ENCODE peak calls at places on chromosomes 5 and 9, in six cellular contexts. U is substantia nigra; V is stimulated activated naive CD8-positive, alpha-beta T cell treated with anti-CD3 and anti-CD28 coated beads, Interleukin-15, amount 100 ng/mL, for 72 hours; J is fibroblast of the conjunctiva; T is smooth muscle cell of the brain vasculature; M is HEK293T. W is an unnamed sample.

GRCh38 chr5:56815657-56816545 is 552 bp downstream of the MAP3K1 start:
- DNase-seq in U (no peak), V (peak), J (no peak), T (no peak), M (no peak), W (no peak)

GRCh38 chr9:38066907-38067610 is 2.0 kb downstream of the SHB start:
- DNase-seq in U (no peak), V (peak), J (no peak), T (no peak), M (no peak), W (no peak)

GRCh38 chr5:94618493-94619328 is at the start of the genes KIAA0825 and SLF1:
- DNase-seq in U (peak), V (peak), J (peak), T (peak), M (peak), W (peak)

GRCh38 chr5:3333836-3334235 is 261.8 kb upstream of the IRX1 start:
- DNase-seq in U (no peak), V (no peak), J (no peak), T (no peak), M (no peak), W (no peak)

GRCh38 chr5:5497132-5497748 is 74.8 kb downstream of the ICE1 start:
- DNase-seq in U (no peak), V (peak), J (peak), T (no peak), M (peak), W (no peak)

GRCh38 chr5:178068293-178068692 is 45.0 kb upstream of the N4BP3 start:
- DNase-seq in U (no peak), V (no peak), J (no peak), T (no peak), M (no peak), W (no peak)

GRCh38 chr9:113536483-113537226 is 73.1 kb downstream of the RGS3 start:
- DNase-seq in U (peak), V (no peak), J (no peak), T (no peak), M (no peak), W (no peak)

GRCh38 chr5:168055982-168056381 is 235.5 kb upstream of the WWC1 start:
- DNase-seq in U (no peak), V (no peak), J (no peak), T (no peak), M (no peak), W (no peak)

GRCh38 chr5:10548418-10549122 is 15.3 kb upstream of the ANKRD33B start:
- DNase-seq in U (no peak), V (no peak), J (no peak), T (no peak), M (no peak), W (no peak)

GRCh38 chr5:178589180-178590140 is 733 bp downstream of the COL23A1 start:
- DNase-seq in U (no peak), V (peak), J (no peak), T (no peak), M (peak), W (no peak)

GRCh38 chr5:140574165-140574564 is 9.5 kb downstream of the SLC35A4 start:
- DNase-seq in U (no peak), V (no peak), J (no peak), T (no peak), M (no peak), W (no peak)